ENCODE peak calls at places on chromosomes 12 and 14, in eight cellular contexts. S is left ventricle myocardium inferior, O is breast epithelium, G is mammary epithelial cell, C is SJCRH30, T is aorta, V is A549, F is tibial artery. J is an unnamed sample.
A peak's percentile ranks its signal among the peaks of the same experiment; 100 is the strongest.

GRCh38 chr12:119691202-119691846 is 23.4 kb downstream of the PRKAB1 start:
- DNase-seq in S (no peak), O (no peak), G (no peak), C (no peak), T (no peak), V (no peak), F (peak; percentile 4), J (no peak)

GRCh38 chr14:37416264-37416663 is 178.8 kb downstream of the FOXA1 start:
- DNase-seq in S (no peak), O (no peak), G (no peak), C (no peak), T (no peak), V (no peak), F (no peak), J (no peak)

GRCh38 chr12:54147186-54147585 is 41.6 kb downstream of the SMUG1 start:
- DNase-seq in S (no peak), O (no peak), G (no peak), C (no peak), T (no peak), V (no peak), F (peak; percentile 82), J (no peak)

GRCh38 chr14:62914025-62914424 is 131.2 kb downstream of the KCNH5 start:
- DNase-seq in S (no peak), O (no peak), G (peak; percentile 36), C (no peak), T (no peak), V (no peak), F (no peak), J (peak; percentile 5)

GRCh38 chr12:70719672-70720420 is 82.6 kb upstream of the PTPRB start:
- DNase-seq in S (peak; percentile 23), O (no peak), G (peak; percentile 9), C (peak; percentile 64), T (peak; percentile 60), V (no peak), F (no peak), J (no peak)

GRCh38 chr14:34682787-34683321 is 31.5 kb downstream of the CFL2 start:
- DNase-seq in S (no peak), O (no peak), G (no peak), C (peak; percentile 55), T (no peak), V (no peak), F (no peak), J (no peak)

GRCh38 chr12:91065377-91065776 is 7.6 kb upstream of the KERA start:
- DNase-seq in S (no peak), O (no peak), G (no peak), C (no peak), T (no peak), V (no peak), F (no peak), J (no peak)

GRCh38 chr12:119749666-119750065 is 81.7 kb downstream of the PRKAB1 start:
- DNase-seq in S (no peak), O (no peak), G (no peak), C (no peak), T (no peak), V (no peak), F (no peak), J (no peak)

GRCh38 chr12:50924439-50925341 is 27.7 kb upstream of the HIGD1C start:
- DNase-seq in S (peak; percentile 90), O (peak; percentile 90), G (peak; percentile 80), C (peak; percentile 96), T (peak; percentile 94), V (no peak), F (peak; percentile 96), J (peak; percentile 89)

GRCh38 chr12:15963271-15963670 is 52.1 kb downstream of the DERA start:
- DNase-seq in S (no peak), O (no peak), G (peak; percentile 66), C (no peak), T (no peak), V (no peak), F (no peak), J (no peak)

GRCh38 chr14:32939254-32940065 is 781 bp downstream of the NPAS3 start:
- DNase-seq in S (peak; percentile 86), O (peak; percentile 79), G (peak; percentile 18), C (peak; percentile 90), T (peak; percentile 86), V (no peak), F (peak; percentile 90), J (no peak)

GRCh38 chr14:26730929-26731618 is 133.2 kb upstream of the NOVA1 start:
- DNase-seq in S (no peak), O (no peak), G (no peak), C (peak; percentile 65), T (no peak), V (no peak), F (no peak), J (no peak)

DNA sequence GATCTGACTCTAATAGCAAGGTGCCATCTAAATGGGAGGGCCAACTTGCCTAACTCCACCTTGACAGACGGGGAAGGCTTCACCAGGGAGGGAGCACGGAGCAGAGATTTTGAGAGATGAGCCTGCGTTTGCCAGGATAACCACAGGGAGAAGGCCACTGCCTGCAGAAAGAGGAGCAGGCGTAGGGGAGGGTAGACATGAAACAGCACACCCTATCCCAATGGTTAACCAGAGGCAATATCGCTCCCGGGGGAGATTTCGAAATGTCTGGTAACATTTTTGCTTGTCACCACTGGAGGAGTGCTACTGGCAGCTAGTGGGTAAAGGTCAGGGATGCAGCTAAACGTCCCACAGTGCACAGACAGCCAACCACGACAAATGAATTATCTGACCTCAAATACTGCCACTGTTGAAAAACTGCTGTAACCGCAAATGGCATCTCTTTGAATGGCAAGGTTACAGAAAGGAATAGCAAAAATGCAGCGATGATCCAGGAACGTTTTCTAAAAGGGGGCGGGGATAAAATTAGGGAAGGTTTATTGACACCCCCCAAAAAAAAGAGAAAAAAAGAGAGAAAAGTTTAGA is 126.0 kb upstream of the ATF7IP start:
- DNase-seq in S (no peak), O (peak; percentile 36), G (peak; percentile 46), C (peak; percentile 91), T (no peak), V (no peak), F (no peak), J (no peak)
- H3K4me3 ChIP-seq in S (peak overlapping the region; percentile 5), O (peak overlapping the region; percentile 12), G (no peak overlapping the region), C (peak overlapping the region; percentile 59), T (no peak overlapping the region), V (no peak overlapping the region), F (peak overlapping the region; percentile 5), J (no peak overlapping the region)

GRCh38 chr14:76413962-76414665 is 38.2 kb downstream of the ESRRB start:
- DNase-seq in S (no peak), O (no peak), G (no peak), C (no peak), T (no peak), V (no peak), F (no peak), J (no peak)
- H3K4me3 ChIP-seq in S (no peak overlapping the region), O (no peak overlapping the region), G (no peak overlapping the region), C (no peak overlapping the region), T (no peak overlapping the region), V (no peak overlapping the region), F (no peak overlapping the region), J (no peak overlapping the region)

DNA sequence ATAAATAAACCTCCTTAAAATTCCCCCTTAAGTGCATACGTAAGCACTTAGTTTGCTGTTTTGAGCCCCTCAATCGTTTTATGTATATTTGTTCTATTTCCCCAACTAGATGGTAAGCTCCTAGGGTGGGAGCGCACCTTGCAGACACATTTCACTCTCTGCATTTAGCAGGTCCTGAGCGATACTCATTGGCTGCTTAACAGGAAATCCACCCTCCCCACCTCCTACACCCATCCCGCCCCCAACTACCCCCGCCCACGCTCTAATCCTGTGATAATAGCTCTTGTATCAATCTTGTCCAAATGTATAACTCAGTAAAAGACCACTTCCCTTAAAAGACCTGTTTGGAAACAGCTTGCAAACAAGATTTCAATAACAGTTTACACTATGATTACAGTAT is 8.2 kb downstream of the LPAR5 start:
- DNase-seq in S (no peak), O (no peak), G (no peak), C (no peak), T (no peak), V (no peak), F (no peak), J (no peak)
- H3K4me3 ChIP-seq in S (no peak overlapping the region), O (no peak overlapping the region), G (no peak overlapping the region), C (no peak overlapping the region), T (no peak overlapping the region), V (no peak overlapping the region), F (no peak overlapping the region), J (no peak overlapping the region)

GRCh38 chr14:103862393-103862782 is 15.0 kb upstream of the PPP1R13B start:
- DNase-seq in S (no peak), O (no peak), G (no peak), C (peak; percentile 75), T (no peak), V (no peak), F (no peak), J (no peak)

GRCh38 chr14:103863245-103863644 is 15.9 kb upstream of the PPP1R13B start:
- DNase-seq in S (no peak), O (no peak), G (no peak), C (no peak), T (no peak), V (no peak), F (no peak), J (no peak)

GRCh38 chr14:103859416-103860202 is 12.2 kb upstream of the PPP1R13B start:
- DNase-seq in S (no peak), O (no peak), G (no peak), C (no peak), T (no peak), V (no peak), F (no peak), J (no peak)

GRCh38 chr14:103858063-103858820 is 10.9 kb upstream of the PPP1R13B start:
- DNase-seq in S (no peak), O (no peak), G (no peak), C (no peak), T (no peak), V (no peak), F (no peak), J (no peak)

DNA sequence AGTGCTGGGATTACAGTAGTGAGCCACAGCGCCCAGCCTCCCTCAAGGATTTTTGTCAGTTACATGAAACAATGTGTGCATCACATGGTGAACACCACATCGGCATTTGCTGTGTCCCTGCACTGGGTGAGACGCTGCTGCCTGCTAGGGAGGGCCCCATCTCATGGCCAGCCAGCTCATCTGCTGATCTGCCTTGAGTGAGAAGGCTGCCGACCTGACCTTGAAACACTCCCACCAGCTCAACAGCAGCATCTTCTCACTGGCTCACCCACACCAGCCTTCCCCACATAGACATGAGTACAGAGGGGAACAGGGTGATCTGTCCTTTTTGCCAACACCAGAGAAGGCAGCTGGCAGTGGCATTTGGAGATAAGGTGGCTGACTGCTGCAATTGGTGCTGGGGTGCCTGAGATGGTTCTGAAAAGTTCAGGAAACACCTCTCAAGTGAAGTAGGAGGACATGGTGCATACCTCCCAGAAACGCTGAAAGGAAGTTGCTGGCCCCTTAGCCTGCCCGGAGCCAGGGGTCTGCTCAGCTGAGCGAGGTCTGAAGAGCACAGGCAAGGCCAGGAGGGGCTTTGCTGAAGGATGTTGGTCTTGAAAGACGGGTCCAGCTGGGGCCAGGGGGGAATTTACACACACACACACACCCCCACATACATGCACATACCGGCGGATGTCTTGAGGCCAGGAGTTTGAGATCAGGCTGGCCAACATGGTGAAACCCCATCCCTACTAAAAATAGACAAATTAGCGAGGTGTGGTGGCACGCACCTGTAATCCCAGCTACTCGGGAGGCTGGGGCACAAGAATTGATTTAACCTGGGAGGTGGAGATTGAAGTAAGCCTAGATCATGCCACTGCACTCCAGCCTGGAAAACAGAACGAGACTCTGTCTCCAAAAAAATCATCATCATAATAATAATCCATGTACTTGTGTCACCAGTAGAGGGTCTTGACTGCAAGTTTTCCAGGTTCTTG is 14.3 kb upstream of the PPP1R13B start:
- DNase-seq in S (peak; percentile 68), O (no peak), G (no peak), C (no peak), T (no peak), V (no peak), F (no peak), J (no peak)
- H3K4me3 ChIP-seq in S (no peak overlapping the region), O (no peak overlapping the region), G (no peak overlapping the region), C (no peak overlapping the region), T (no peak overlapping the region), V (no peak overlapping the region), F (no peak overlapping the region), J (no peak overlapping the region)